ENCODE peak calls at places on chromosomes 2 and 18, in five cellular contexts. One of them, this sample, is unnamed.

GRCh38 chr18:13051950-13052349 is 60.8 kb downstream of the CEP192 start:
- ATAC-seq in right cardiac atrium: no peak
- ATAC-seq in left lung: no peak
- ATAC-seq in left cardiac atrium: no peak
- ATAC-seq in heart right ventricle: no peak
- ATAC-seq in this sample: no peak

GRCh38 chr2:25073914-25074313 is 32.0 kb downstream of the EFR3B start:
- ATAC-seq in right cardiac atrium: no peak
- ATAC-seq in left lung: no peak
- ATAC-seq in left cardiac atrium: no peak
- ATAC-seq in heart right ventricle: no peak
- ATAC-seq in this sample: no peak

GRCh38 chr2:172351586-172351985 is 75.8 kb upstream of the ITGA6 start:
- ATAC-seq in right cardiac atrium: no peak
- ATAC-seq in left lung: no peak
- ATAC-seq in left cardiac atrium: no peak
- ATAC-seq in heart right ventricle: peak; percentile 17
- ATAC-seq in this sample: no peak

GRCh38 chr2:191832668-191833067 is 14.2 kb downstream of the CAVIN2 start:
- ATAC-seq in right cardiac atrium: no peak
- ATAC-seq in left lung: no peak
- ATAC-seq in left cardiac atrium: no peak
- ATAC-seq in heart right ventricle: no peak
- ATAC-seq in this sample: no peak

GRCh38 chr2:15939854-15940660 is at the start of gene MYCN:
- ATAC-seq in right cardiac atrium: peak; percentile 30
- ATAC-seq in left lung: peak; percentile 39
- ATAC-seq in left cardiac atrium: peak; percentile 29
- ATAC-seq in heart right ventricle: peak; percentile 57
- ATAC-seq in this sample: peak; percentile 24

GRCh38 chr18:53457068-53457467 is 767.4 kb downstream of the MBD2 start:
- ATAC-seq in right cardiac atrium: peak; percentile 57
- ATAC-seq in left lung: no peak
- ATAC-seq in left cardiac atrium: peak; percentile 64
- ATAC-seq in heart right ventricle: no peak
- ATAC-seq in this sample: no peak

GRCh38 chr18:31828613-31829012 is 67.9 kb upstream of the SLC25A52 start:
- ATAC-seq in right cardiac atrium: no peak
- ATAC-seq in left lung: no peak
- ATAC-seq in left cardiac atrium: no peak
- ATAC-seq in heart right ventricle: no peak
- ATAC-seq in this sample: no peak

GRCh38 chr2:148614332-148615049 is 30.1 kb upstream of the EPC2 start:
- ATAC-seq in right cardiac atrium: peak; percentile 71
- ATAC-seq in left lung: peak; percentile 89
- ATAC-seq in left cardiac atrium: peak; percentile 84
- ATAC-seq in heart right ventricle: peak; percentile 71
- ATAC-seq in this sample: peak; percentile 63

GRCh38 chr2:201264472-201265173 is 4.3 kb downstream of the CASP8 start:
- ATAC-seq in right cardiac atrium: no peak
- ATAC-seq in left lung: no peak
- ATAC-seq in left cardiac atrium: no peak
- ATAC-seq in heart right ventricle: peak; percentile 49
- ATAC-seq in this sample: no peak

GRCh38 chr2:158079672-158080071 is 22.0 kb upstream of the UPP2 start:
- ATAC-seq in right cardiac atrium: no peak
- ATAC-seq in left lung: no peak
- ATAC-seq in left cardiac atrium: no peak
- ATAC-seq in heart right ventricle: no peak
- ATAC-seq in this sample: no peak

GRCh38 chr18:48336332-48336731 is 72.9 kb downstream of the ZBTB7C start:
- ATAC-seq in right cardiac atrium: no peak
- ATAC-seq in left lung: peak; percentile 71
- ATAC-seq in left cardiac atrium: peak; percentile 76
- ATAC-seq in heart right ventricle: no peak
- ATAC-seq in this sample: peak; percentile 55

GRCh38 chr18:39434223-39434622 is 1868.6 kb upstream of the CELF4 start:
- ATAC-seq in right cardiac atrium: no peak
- ATAC-seq in left lung: no peak
- ATAC-seq in left cardiac atrium: peak; percentile 59
- ATAC-seq in heart right ventricle: no peak
- ATAC-seq in this sample: peak; percentile 57

GRCh38 chr2:168666339-168666738 is 136.1 kb upstream of the NOSTRIN start:
- ATAC-seq in right cardiac atrium: no peak
- ATAC-seq in left lung: no peak
- ATAC-seq in left cardiac atrium: no peak
- ATAC-seq in heart right ventricle: no peak
- ATAC-seq in this sample: no peak

GRCh38 chr2:215929602-215930335 is 83.6 kb downstream of the MREG start:
- ATAC-seq in right cardiac atrium: peak; percentile 25
- ATAC-seq in left lung: peak; percentile 11
- ATAC-seq in left cardiac atrium: peak; percentile 33
- ATAC-seq in heart right ventricle: no peak
- ATAC-seq in this sample: no peak